ENCODE peak calls at places on chromosome 18, in five cellular contexts. N, Q, B, K and R are unnamed samples.

GRCh38 chr18:44894011-44894410 is 213.3 kb downstream of the SETBP1 start:
- DNase-seq in N (no peak), Q (no peak), B (no peak), K (no peak), R (no peak)

GRCh38 chr18:13400636-13401315 is 182.2 kb downstream of the LDLRAD4 start:
- DNase-seq in N (no peak), Q (no peak), B (no peak), K (no peak), R (no peak)

GRCh38 chr18:37321578-37322496 is 243.8 kb downstream of the CELF4 start:
- DNase-seq in N (no peak), Q (no peak), B (peak; percentile 34), K (no peak), R (no peak)

GRCh38 chr18:56257215-56257614 is 381.2 kb downstream of the TXNL1 start:
- DNase-seq in N (peak; percentile 19), Q (no peak), B (no peak), K (no peak), R (peak; percentile 87)

GRCh38 chr18:59502222-59502898 is 143.3 kb upstream of the LMAN1 start:
- DNase-seq in N (peak; percentile 81), Q (no peak), B (no peak), K (no peak), R (peak; percentile 72)

GRCh38 chr18:25370391-25370790 is 18.4 kb upstream of the ZNF521 start:
- DNase-seq in N (no peak), Q (no peak), B (no peak), K (no peak), R (no peak)

GRCh38 chr18:62505669-62506494 is 16.9 kb upstream of the ZCCHC2 start:
- DNase-seq in N (no peak), Q (no peak), B (no peak), K (no peak), R (peak; percentile 38)

GRCh38 chr18:48622911-48623431 is 84.1 kb downstream of the CTIF start:
- DNase-seq in N (no peak), Q (no peak), B (no peak), K (no peak), R (no peak)

GRCh38 chr18:44682181-44682870 is 1.6 kb downstream of the SETBP1 start:
- DNase-seq in N (peak; percentile 34), Q (no peak), B (peak; percentile 61), K (no peak), R (no peak)

GRCh38 chr18:23194150-23194968 is 59.1 kb downstream of the CABLES1 start:
- DNase-seq in N (no peak), Q (no peak), B (no peak), K (no peak), R (peak; percentile 69)

GRCh38 chr18:54440292-54440691 is 82.6 kb downstream of the C18orf54 start:
- DNase-seq in N (no peak), Q (no peak), B (no peak), K (no peak), R (no peak)

GRCh38 chr18:8391068-8391467 is 218.2 kb upstream of the RAB12 start:
- DNase-seq in N (no peak), Q (no peak), B (no peak), K (no peak), R (no peak)

GRCh38 chr18:11004294-11004693 is 145.1 kb downstream of the PIEZO2 start:
- DNase-seq in N (peak; percentile 15), Q (no peak), B (no peak), K (no peak), R (peak; percentile 72)

GRCh38 chr18:76491801-76492668 is 3.0 kb downstream of the ZNF516 start:
- DNase-seq in N (peak; percentile 55), Q (peak; percentile 26), B (peak; percentile 69), K (no peak), R (peak; percentile 67)

GRCh38 chr18:8742382-8743361 is 37.3 kb downstream of the MTCL1 start:
- DNase-seq in N (no peak), Q (no peak), B (no peak), K (no peak), R (no peak)

GRCh38 chr18:78244779-78245178 is 734.8 kb upstream of the SALL3 start:
- DNase-seq in N (no peak), Q (no peak), B (no peak), K (no peak), R (no peak)

GRCh38 chr18:13800505-13801259 is 23.3 kb upstream of the MC5R start:
- DNase-seq in N (peak; percentile 87), Q (peak; percentile 58), B (peak; percentile 80), K (peak; percentile 68), R (no peak)

GRCh38 chr18:78123926-78124797 is 855.5 kb upstream of the SALL3 start:
- DNase-seq in N (no peak), Q (no peak), B (no peak), K (no peak), R (no peak)

GRCh38 chr18:50432915-50433314 is 58.1 kb downstream of the SKA1 start:
- DNase-seq in N (no peak), Q (no peak), B (no peak), K (no peak), R (no peak)

GRCh38 chr18:34661464-34662087 is 48.5 kb upstream of the DTNA start:
- DNase-seq in N (peak; percentile 58), Q (peak; percentile 25), B (peak; percentile 61), K (no peak), R (peak; percentile 68)

GRCh38 chr18:23837591-23837990 is 148.3 kb downstream of the LAMA3 start:
- DNase-seq in N (no peak), Q (no peak), B (no peak), K (no peak), R (peak; percentile 78)

GRCh38 chr18:76383636-76384035 is 111.4 kb downstream of the ZNF516 start:
- DNase-seq in N (no peak), Q (no peak), B (no peak), K (peak; percentile 19), R (no peak)

GRCh38 chr18:24212939-24213338 is 74.1 kb downstream of the CABYR start:
- DNase-seq in N (peak; percentile 52), Q (no peak), B (no peak), K (no peak), R (peak; percentile 77)

GRCh38 chr18:35938158-35938557 is 34.3 kb upstream of the RMP24 start:
- DNase-seq in N (no peak), Q (no peak), B (no peak), K (no peak), R (no peak)

GRCh38 chr18:5095239-5095638 is 101.8 kb downstream of the AKAIN1 start:
- DNase-seq in N (no peak), Q (no peak), B (no peak), K (no peak), R (no peak)

GRCh38 chr18:74861154-74861553 is 263.5 kb downstream of the ZNF407 start:
- DNase-seq in N (peak; percentile 22), Q (no peak), B (no peak), K (no peak), R (peak; percentile 68)

GRCh38 chr18:77103991-77104521 is 28.5 kb downstream of the MBP start:
- DNase-seq in N (no peak), Q (no peak), B (no peak), K (no peak), R (peak; percentile 49)

GRCh38 chr18:22914633-22915032 is 18.5 kb upstream of the RBBP8 start:
- DNase-seq in N (no peak), Q (no peak), B (peak; percentile 53), K (no peak), R (no peak)

GRCh38 chr18:12060182-12060870 is 33.3 kb upstream of the ANKRD62 start:
- DNase-seq in N (no peak), Q (peak; percentile 21), B (no peak), K (no peak), R (no peak)

GRCh38 chr18:11518788-11519685 is 90.4 kb upstream of the SLC35G4 start:
- DNase-seq in N (peak; percentile 73), Q (peak; percentile 50), B (peak; percentile 86), K (no peak), R (peak; percentile 58)

GRCh38 chr18:2424420-2424819 is 146.9 kb downstream of the METTL4 start:
- DNase-seq in N (no peak), Q (no peak), B (no peak), K (no peak), R (no peak)

GRCh38 chr18:2430191-2430590 is 141.1 kb downstream of the METTL4 start:
- DNase-seq in N (no peak), Q (no peak), B (no peak), K (no peak), R (no peak)

GRCh38 chr18:2420367-2420766 is 150.9 kb downstream of the METTL4 start:
- DNase-seq in N (no peak), Q (no peak), B (no peak), K (no peak), R (no peak)

GRCh38 chr18:2425426-2426317 is 145.6 kb downstream of the METTL4 start:
- DNase-seq in N (no peak), Q (no peak), B (no peak), K (no peak), R (no peak)
- H3K4me1 ChIP-seq in N (no peaks in the 10 kb centered on the region), Q (no peaks in the 10 kb centered on the region), B (no peaks in the 10 kb centered on the region), K (no peaks in the 10 kb centered on the region), R (no peaks in the 10 kb centered on the region)

GRCh38 chr18:63895190-63895589 is 7.7 kb downstream of the SERPINB2 start:
- DNase-seq in N (no peak), Q (no peak), B (no peak), K (no peak), R (no peak)

GRCh38 chr18:63890226-63890949 is 2.9 kb downstream of the SERPINB2 start:
- DNase-seq in N (no peak), Q (no peak), B (no peak), K (no peak), R (no peak)

GRCh38 chr18:63890950-63891304 is 3.4 kb downstream of the SERPINB2 start:
- DNase-seq in N (no peak), Q (peak; percentile 6), B (no peak), K (no peak), R (peak; percentile 41)

GRCh38 chr18:63894367-63894766 is 6.9 kb downstream of the SERPINB2 start:
- DNase-seq in N (no peak), Q (no peak), B (no peak), K (no peak), R (no peak)

GRCh38 chr18:63892544-63892943 is 5.0 kb downstream of the SERPINB2 start:
- DNase-seq in N (no peak), Q (no peak), B (no peak), K (no peak), R (peak; percentile 27)
- H3K4me1 ChIP-seq in N (no peaks in the 10 kb centered on the region), Q (no peaks in the 10 kb centered on the region), B (no peaks in the 10 kb centered on the region), K (no peaks in the 10 kb centered on the region), R (no peaks in the 10 kb centered on the region)

DNA sequence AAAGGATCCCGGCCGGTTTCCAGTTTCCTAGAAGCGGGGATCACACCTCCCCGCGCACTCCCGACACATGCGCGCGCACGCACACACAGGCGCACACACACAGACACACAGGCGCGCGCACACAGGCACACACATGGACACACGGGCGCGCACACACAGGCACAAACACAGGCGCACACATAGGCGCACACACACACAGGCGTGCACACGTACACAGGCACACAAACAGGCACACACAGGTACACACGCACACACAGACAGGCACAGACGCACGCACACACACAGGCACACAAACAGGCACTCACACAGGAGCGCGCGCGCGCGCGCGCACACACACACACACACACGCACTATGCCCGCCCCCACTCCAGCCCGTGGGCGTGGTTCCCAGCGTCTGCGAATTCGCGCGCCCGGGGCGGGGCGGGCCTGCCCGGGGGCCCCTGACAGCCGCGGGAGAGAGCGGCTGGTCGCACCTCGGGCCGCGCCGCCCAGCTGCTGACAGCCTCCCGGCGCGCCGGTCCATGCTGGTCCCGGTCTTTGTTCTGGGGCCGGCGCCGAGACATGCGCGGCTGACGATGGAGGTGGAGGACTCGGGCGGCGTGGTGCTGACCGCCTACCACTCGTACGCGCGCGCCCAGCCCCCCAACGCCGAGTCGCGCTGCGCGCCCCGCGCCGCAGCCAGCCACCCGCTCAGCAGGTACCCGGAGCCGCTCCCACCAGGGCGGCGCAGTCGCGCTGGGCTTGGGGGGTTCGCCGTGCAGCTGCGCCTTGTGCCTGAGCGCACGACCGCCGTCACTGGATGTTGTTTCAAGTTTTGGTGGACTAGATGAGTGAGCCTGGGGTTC is at the start of gene ARHGAP28:
- DNase-seq in N (peak; percentile 96), Q (peak; percentile 5), B (peak; percentile 96), K (peak; percentile 59), R (peak; percentile 94)
- H3K4me1 ChIP-seq in N (peaks cover 23% of the 10 kb centered on the region), Q (no peaks in the 10 kb centered on the region), B (peaks cover 36% of the 10 kb centered on the region), K (no peaks in the 10 kb centered on the region), R (peaks cover 3% of the 10 kb centered on the region)

GRCh38 chr18:66749030-66749429 is 145.1 kb upstream of the CDH19 start:
- DNase-seq in N (no peak), Q (no peak), B (peak; percentile 34), K (no peak), R (no peak)
- H3K4me1 ChIP-seq in N (no peaks in the 10 kb centered on the region), Q (no peaks in the 10 kb centered on the region), B (peaks cover 6% of the 10 kb centered on the region), K (no peaks in the 10 kb centered on the region), R (peaks cover 2% of the 10 kb centered on the region)